ENCODE peak calls at places on chromosomes 13 and 19, in five cellular contexts. N is A549, B is colonic mucosa, D is transverse colon, O is stomach. L is an unnamed sample.

GRCh38 chr19:30077851-30078355 is 135.9 kb downstream of the URI1 start:
- DNase-seq in N (no peak), B (no peak), D (peak; percentile 3), O (no peak), L (no peak)

GRCh38 chr19:27720155-27720554 is 1492.8 kb downstream of the UQCRFS1 start:
- DNase-seq in N (no peak), B (no peak), D (no peak), O (no peak), L (no peak)

GRCh38 chr13:75352641-75353327 is 129.2 kb downstream of the TBC1D4 start:
- DNase-seq in N (no peak), B (no peak), D (no peak), O (no peak), L (no peak)

GRCh38 chr13:48769107-48769704 is 115.5 kb downstream of the CYSLTR2 start:
- DNase-seq in N (peak; percentile 34), B (peak; percentile 93), D (peak; percentile 88), O (peak; percentile 90), L (peak; percentile 67)

GRCh38 chr13:48151343-48151742 is 56.4 kb upstream of the MED4 start:
- DNase-seq in N (no peak), B (no peak), D (no peak), O (no peak), L (no peak)

GRCh38 chr13:24274452-24274971 is 34.9 kb upstream of the C1QTNF9 start:
- DNase-seq in N (no peak), B (no peak), D (peak; percentile 34), O (peak; percentile 40), L (no peak)

GRCh38 chr13:44796597-44797517 is 192.4 kb downstream of the NUFIP1 start:
- DNase-seq in N (no peak), B (no peak), D (no peak), O (peak; percentile 30), L (no peak)

GRCh38 chr19:38362076-38362945 is 12.1 kb upstream of the PSMD8 start:
- DNase-seq in N (peak; percentile 94), B (peak; percentile 95), D (peak; percentile 89), O (peak; percentile 91), L (no peak)

GRCh38 chr19:15251749-15252397 is 19.6 kb upstream of the EPHX3 start:
- DNase-seq in N (peak; percentile 58), B (peak; percentile 56), D (peak; percentile 67), O (peak; percentile 33), L (peak; percentile 95)
- H3K4me3 ChIP-seq in N (no peak overlapping the region), B (no peak overlapping the region), D (no peak overlapping the region), O (no peak overlapping the region), L (peak overlapping the region; percentile 24)

GRCh38 chr19:50203281-50204080 is at the start of gene MYH14:
- DNase-seq in N (peak; percentile 99), B (peak; percentile 91), D (peak; percentile 93), O (peak; percentile 96), L (no peak)
- H3K4me3 ChIP-seq in N (peak within 1 kb of the TSS; percentile 53), B (peak within 1 kb of the TSS; percentile 46), D (peak within 1 kb of the TSS; percentile 54), O (peak within 1 kb of the TSS; percentile 55), L (no peak within 1 kb of the TSS)

GRCh38 chr19:7679017-7679720 is 1.5 kb upstream of the TRAPPC5 start:
- DNase-seq in N (no peak), B (no peak), D (peak; percentile 43), O (no peak), L (no peak)
- H3K4me3 ChIP-seq in N (no peak overlapping the region), B (no peak overlapping the region), D (no peak overlapping the region), O (no peak overlapping the region), L (no peak overlapping the region)

DNA sequence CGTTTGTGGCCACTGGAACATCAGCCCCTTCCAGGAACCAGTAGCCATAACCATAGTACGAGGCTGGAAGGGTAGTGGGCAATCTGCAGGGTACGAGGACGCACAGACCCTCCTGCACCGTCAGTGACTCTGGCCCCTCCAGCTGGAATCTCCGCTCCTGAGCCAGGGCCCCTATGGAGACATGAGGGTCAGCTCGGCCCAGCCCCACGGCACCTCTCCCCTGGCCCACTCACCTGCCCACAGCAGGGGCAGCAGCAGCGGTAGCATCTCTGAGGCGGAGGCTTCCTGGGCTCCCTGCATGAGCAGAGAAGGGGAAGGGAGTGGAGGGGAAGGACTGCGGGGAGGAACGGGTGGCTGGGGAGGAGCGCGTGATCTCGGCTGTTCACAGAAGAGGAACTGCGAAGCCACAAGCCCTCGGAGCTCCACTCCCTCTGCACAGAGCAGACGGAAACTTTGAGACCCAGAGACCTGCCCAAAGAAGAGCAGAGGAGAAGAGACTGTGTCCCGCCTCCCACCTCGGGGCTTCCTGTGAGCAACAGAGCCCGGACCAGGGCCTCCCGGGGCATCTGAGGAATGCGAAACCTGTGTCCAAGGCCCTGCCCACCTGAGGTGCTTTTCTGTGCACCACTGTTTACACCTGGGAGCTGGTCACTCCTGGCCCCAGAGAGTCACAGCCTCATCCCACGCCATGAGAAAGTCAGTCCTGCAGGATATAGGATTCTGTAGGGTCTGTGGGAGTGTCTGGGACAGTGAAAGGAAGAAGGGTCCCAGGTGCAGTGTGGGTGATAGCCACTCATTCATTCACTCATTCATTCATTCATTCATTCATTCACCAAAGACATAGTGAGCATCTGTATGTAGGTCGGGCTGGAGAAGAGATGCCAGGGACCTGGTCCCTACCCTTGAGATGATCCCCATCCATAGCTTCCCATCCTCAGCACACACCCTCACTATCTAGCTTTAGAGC is at the start of gene SIGLEC6:
- DNase-seq in N (no peak), B (peak; percentile 30), D (peak; percentile 51), O (peak; percentile 37), L (no peak)
- H3K4me3 ChIP-seq in N (no peak within 1 kb of the TSS), B (no peak within 1 kb of the TSS), D (no peak within 1 kb of the TSS), O (no peak within 1 kb of the TSS), L (no peak within 1 kb of the TSS)

GRCh38 chr13:99703908-99704307 is 202.6 kb downstream of the TM9SF2 start:
- DNase-seq in N (no peak), B (no peak), D (no peak), O (no peak), L (no peak)
- H3K4me3 ChIP-seq in N (no peak overlapping the region), B (no peak overlapping the region), D (no peak overlapping the region), O (no peak overlapping the region), L (no peak overlapping the region)

L was measured in skeletal muscle cell.